ENCODE peak calls at places on chromosomes 11 and 22, in four cellular contexts. L, B, A and Y are unnamed samples. For H3K4me1 and H3K36me3, the result is how much of the 10 kb centered on the place peaks cover.

GRCh38 chr22:48705917-48706605 is 1121.6 kb downstream of the BRD1 start:
- DNase-seq in L (no peak), A (no peak), B (no peak), Y (no peak)

GRCh38 chr11:77082838-77083552 is 16.2 kb downstream of the CAPN5 start:
- DNase-seq in A (peak), L (peak), B (no peak), Y (no peak)

GRCh38 chr11:69443138-69443967 is 38.1 kb upstream of the LINC01488 start:
- DNase-seq in L (peak), B (peak), A (peak), Y (peak)

GRCh38 chr11:62712413-62712812 is 4.9 kb downstream of the GNG3 start:
- DNase-seq in B (no peak), L (no peak), A (no peak), Y (no peak)

GRCh38 chr11:61549662-61550568 is 31.0 kb downstream of the SYT7 start:
- DNase-seq in L (no peak), A (no peak), B (no peak), Y (no peak)

GRCh38 chr11:31802990-31803812 is 7.9 kb downstream of the PAX6 start:
- DNase-seq in B (no peak), L (no peak), A (no peak), Y (no peak)

GRCh38 chr11:15660496-15660895 is 545.8 kb downstream of the INSC start:
- DNase-seq in B (peak), L (no peak), A (no peak), Y (no peak)

GRCh38 chr11:72736452-72737069 is 15.6 kb downstream of the ARAP1 start:
- DNase-seq in B (no peak), A (peak), L (no peak), Y (peak)

GRCh38 chr22:39149915-39150847 is 2.3 kb downstream of the CBX7 start:
- DNase-seq in B (no peak), A (no peak), L (no peak), Y (no peak)

GRCh38 chr11:10653242-10653641 is 40.3 kb downstream of the IRAG1 start:
- DNase-seq in L (no peak), B (no peak), A (no peak), Y (no peak)

GRCh38 chr22:33835196-33835788 is 85.0 kb downstream of the LARGE1 start:
- DNase-seq in A (no peak), L (no peak), B (peak), Y (no peak)

GRCh38 chr11:46306296-46306853 is 28.9 kb downstream of the CREB3L1 start:
- DNase-seq in B (no peak), L (no peak), A (no peak), Y (no peak)

GRCh38 chr11:45791524-45791923 is 13.4 kb upstream of the SLC35C1 start:
- DNase-seq in B (no peak), A (no peak), L (no peak), Y (no peak)

GRCh38 chr22:27554841-27555456 is 246.6 kb downstream of the MN1 start:
- DNase-seq in B (no peak), A (no peak), L (no peak), Y (no peak)

GRCh38 chr11:71418643-71419042 is 29.6 kb downstream of the DHCR7 start:
- DNase-seq in A (no peak), B (no peak), L (no peak), Y (peak)

GRCh38 chr22:38315801-38316339 is 1.4 kb downstream of the CSNK1E start:
- DNase-seq in A (no peak), L (no peak), B (no peak), Y (no peak)

GRCh38 chr11:1392561-1392960 is 2.8 kb downstream of the BRSK2 start:
- DNase-seq in L (no peak), B (no peak), A (no peak), Y (no peak)

GRCh38 chr11:117687776-117688175 is 109.2 kb downstream of the DSCAML1 start:
- DNase-seq in A (no peak), L (no peak), B (no peak), Y (no peak)

GRCh38 chr22:37627091-37627490 is 12.4 kb upstream of the SH3BP1 start:
- DNase-seq in A (no peak), B (no peak), L (no peak), Y (no peak)

GRCh38 chr22:41919357-41920224 is 4.7 kb upstream of the SHISA8 start:
- DNase-seq in B (peak), A (peak), L (no peak), Y (no peak)

GRCh38 chr11:32833921-32834320 is 4.2 kb downstream of the PRRG4 start:
- DNase-seq in L (no peak), A (no peak), B (no peak), Y (no peak)

GRCh38 chr11:82996966-82997606 is 74.6 kb downstream of the RAB30 start:
- DNase-seq in A (no peak), B (peak), L (no peak), Y (peak)

GRCh38 chr11:9527481-9528140 is 45.9 kb upstream of the WEE1 start:
- DNase-seq in B (peak), A (no peak), L (peak), Y (no peak)

GRCh38 chr11:130101661-130102060 is 32.0 kb downstream of the APLP2 start:
- DNase-seq in L (no peak), B (no peak), A (no peak), Y (no peak)

GRCh38 chr22:20299736-20300136 is 20.1 kb downstream of the DGCR6L start:
- DNase-seq in B (no peak), A (peak), L (peak), Y (no peak)

GRCh38 chr11:96207459-96208449 is 135.2 kb downstream of the MAML2 start:
- DNase-seq in A (no peak), L (no peak), B (peak), Y (no peak)

GRCh38 chr11:1559103-1559951 is 12.7 kb downstream of the DUSP8 start:
- DNase-seq in L (peak), A (peak), B (peak), Y (no peak)

GRCh38 chr11:44306469-44307244 is 3.3 kb downstream of the ALX4 start:
- DNase-seq in B (no peak), L (no peak), A (no peak), Y (no peak)

GRCh38 chr11:44307340-44308099 is 2.4 kb downstream of the ALX4 start:
- DNase-seq in A (no peak), L (no peak), B (no peak), Y (no peak)

GRCh38 chr11:44304091-44305084 is 5.6 kb downstream of the ALX4 start:
- DNase-seq in L (no peak), B (no peak), A (no peak), Y (no peak)

GRCh38 chr11:44305149-44305642 is 4.7 kb downstream of the ALX4 start:
- DNase-seq in A (no peak), L (no peak), B (no peak), Y (no peak)

DNA sequence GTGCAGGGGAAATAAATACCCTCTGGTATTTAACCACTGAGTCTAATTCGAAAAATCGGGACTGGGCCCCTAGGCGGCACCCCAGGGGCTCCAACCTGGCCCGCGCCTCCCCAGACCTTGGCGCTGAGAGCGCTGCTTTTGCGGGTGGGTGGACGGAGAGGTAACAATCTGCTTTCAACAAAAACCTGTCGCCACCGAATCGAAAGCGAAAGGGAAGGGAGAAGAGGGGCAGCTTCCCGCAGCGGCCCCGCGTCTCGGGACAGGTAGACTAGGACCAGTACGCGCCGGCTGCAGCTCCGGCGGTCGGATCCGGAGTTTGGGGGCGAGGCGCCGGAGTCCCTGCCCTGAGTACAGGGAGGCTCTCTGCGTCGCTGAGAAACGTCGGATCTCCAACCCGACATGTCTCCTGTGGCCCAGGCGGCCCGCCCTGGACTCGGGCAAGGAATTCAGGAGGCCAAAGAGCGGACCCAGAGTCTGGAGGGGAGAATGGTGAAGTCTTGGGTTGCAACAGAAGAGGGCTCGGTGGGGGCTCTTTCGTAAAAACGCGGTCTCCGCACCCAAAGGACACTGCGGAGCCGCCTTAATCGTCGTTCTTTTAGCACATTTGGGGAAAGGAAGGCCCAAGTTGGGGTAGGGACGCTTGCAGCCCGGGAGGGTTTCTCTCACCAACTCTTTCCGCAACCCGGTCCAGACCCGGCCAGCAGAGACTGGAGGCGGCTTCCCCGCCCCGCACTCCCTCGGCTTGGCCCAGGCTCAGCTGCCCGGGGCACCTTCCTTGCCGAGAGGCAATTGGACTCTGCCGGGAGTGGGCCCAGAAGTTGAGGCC is 4.1 kb downstream of the ALX4 start:
- DNase-seq in L (no peak), A (peak), B (peak), Y (no peak)
- H3K4me1 ChIP-seq in L (under half), A (under half), B (under half), Y (under half)

GRCh38 chr11:66001941-66002647 is at the start of the genes BANF1 and EIF1AD:
- DNase-seq in B (peak), L (peak), A (peak), Y (peak)

GRCh38 chr11:66003291-66003690 is 988 bp downstream of the BANF1 start:
- DNase-seq in A (no peak), B (no peak), L (no peak), Y (no peak)

GRCh38 chr11:66004186-66004585 is 1.9 kb downstream of the BANF1 start:
- DNase-seq in L (no peak), A (no peak), B (no peak), Y (no peak)

GRCh38 chr11:66006134-66006890 is 4.0 kb downstream of the BANF1 start:
- DNase-seq in L (no peak), B (no peak), A (no peak), Y (no peak)

DNA sequence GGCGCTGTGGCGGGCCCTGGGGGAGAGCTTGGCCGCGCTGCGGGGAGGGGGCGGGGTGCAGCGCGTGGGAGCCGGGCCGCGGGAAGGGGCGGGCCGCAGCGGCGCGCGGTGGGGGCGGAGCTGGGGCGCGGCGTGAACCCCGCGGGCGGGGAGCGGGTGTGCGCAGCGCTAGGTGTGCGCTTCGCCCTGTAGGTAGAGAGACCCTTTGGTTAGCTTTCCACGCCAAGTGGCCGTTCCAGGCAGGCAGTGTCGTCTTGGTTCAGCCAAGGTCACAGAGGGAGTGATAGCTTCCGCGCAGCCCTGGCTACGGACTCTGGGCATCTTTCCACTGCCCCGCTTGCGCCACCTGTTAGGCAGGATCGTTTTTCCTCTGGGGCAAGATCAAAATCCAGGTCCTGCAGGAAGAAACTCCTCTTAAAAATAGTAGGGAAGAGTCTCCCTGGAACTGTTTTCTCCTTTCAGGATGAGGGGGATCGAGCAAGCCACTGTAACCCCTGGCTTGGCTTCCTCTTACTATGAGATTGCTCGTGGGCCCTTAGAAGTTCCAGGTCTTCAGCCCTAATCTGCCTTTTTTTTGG is 434 bp downstream of the BANF1 start:
- DNase-seq in B (peak), L (peak), A (peak), Y (peak)
- H3K36me3 ChIP-seq in B (under half), L (under half), A (under half), Y (under half)

DNA sequence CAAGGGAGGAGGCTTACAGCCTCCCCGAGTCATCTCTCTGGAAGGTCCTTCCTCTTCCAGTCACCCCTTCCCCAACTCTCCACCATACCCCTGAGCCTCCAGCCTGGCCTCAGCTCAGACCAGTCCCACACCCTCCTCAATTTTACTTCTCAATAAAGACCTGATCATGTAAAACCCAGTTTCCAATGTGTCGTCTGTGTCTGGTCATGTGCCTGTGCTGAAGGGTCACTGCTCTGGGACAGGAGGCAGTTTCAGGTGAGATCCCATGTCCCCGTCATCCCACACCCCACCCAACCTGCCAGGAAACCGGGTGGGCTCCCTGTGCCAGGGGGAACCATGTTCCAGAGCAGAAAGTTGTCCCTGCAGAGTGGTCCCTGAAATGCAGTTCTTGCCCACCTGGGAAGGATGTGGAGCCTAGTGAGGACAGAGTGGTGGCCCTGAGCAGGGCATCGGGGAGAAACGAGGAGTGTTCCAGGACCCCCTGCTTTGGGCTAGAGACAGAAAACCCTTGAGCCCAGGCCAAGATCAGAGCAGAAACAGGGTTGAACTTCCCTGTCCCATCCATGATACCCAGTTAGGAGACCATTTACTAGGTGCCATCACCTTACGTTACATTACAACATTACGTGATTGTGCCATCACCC is 19.4 kb downstream of the IGLL5 start:
- DNase-seq in A (no peak), L (no peak), B (no peak), Y (no peak)
- H3K4me1 ChIP-seq in A (under half), L (under half), B (under half), Y (under half)

GRCh38 chr11:68181719-68182451 is 31.2 kb downstream of the KMT5B start:
- DNase-seq in A (no peak), B (no peak), L (no peak), Y (no peak)
- H3K36me3 ChIP-seq in A (half or more), B (under half), L (under half), Y (under half)